ENCODE peak calls at places on chromosome 22, in eight cellular contexts. M, C, O, L, Y, N, P and E are unnamed samples.

GRCh38 chr22:50267591-50268390 is 2.4 kb downstream of the MAPK11 start:
- DNase-seq in L (peak; percentile 59), O (no peak), M (no peak), Y (no peak), C (peak; percentile 75), N (no peak), P (peak; percentile 60), E (no peak)

GRCh38 chr22:43001271-43002197 is 13.4 kb downstream of the PACSIN2 start:
- DNase-seq in C (no peak), Y (no peak), M (no peak), L (no peak), N (no peak), P (no peak), O (no peak), E (no peak)

GRCh38 chr22:40729284-40729683 is 50.0 kb downstream of the MCHR1 start:
- DNase-seq in O (no peak), C (no peak), L (no peak), Y (no peak), M (no peak), N (no peak), P (no peak), E (no peak)

GRCh38 chr22:31155425-31155824 is 4.6 kb upstream of the RNF185 start:
- DNase-seq in L (no peak), Y (no peak), N (no peak), P (no peak), O (no peak), C (no peak), M (no peak), E (no peak)

GRCh38 chr22:46043339-46043738 is 66.4 kb upstream of the WNT7B start:
- DNase-seq in L (peak; percentile 18), Y (no peak), M (no peak), O (peak; percentile 41), N (no peak), P (no peak), C (no peak), E (no peak)

GRCh38 chr22:23110190-23110921 is 31.4 kb downstream of the RSPH14 start:
- DNase-seq in M (no peak), L (no peak), C (no peak), P (no peak), Y (no peak), N (no peak), O (no peak), E (no peak)

GRCh38 chr22:43467571-43467970 is 55.8 kb downstream of the MPPED1 start:
- DNase-seq in C (no peak), N (no peak), Y (no peak), O (no peak), P (no peak), M (no peak), L (no peak), E (no peak)

GRCh38 chr22:44391026-44391425 is 78.3 kb upstream of the SHISAL1 start:
- DNase-seq in L (no peak), M (no peak), C (no peak), P (no peak), O (peak; percentile 46), N (no peak), Y (no peak), E (no peak)

GRCh38 chr22:38202437-38203089 is 769 bp downstream of the MAFF start:
- DNase-seq in O (peak; percentile 96), L (peak; percentile 89), M (peak; percentile 53), Y (peak; percentile 75), C (peak; percentile 82), N (peak; percentile 65), P (peak; percentile 90), E (no peak)

GRCh38 chr22:43428005-43428485 is 16.2 kb downstream of the MPPED1 start:
- DNase-seq in L (no peak), C (no peak), M (no peak), O (peak; percentile 65), N (no peak), Y (no peak), P (no peak), E (no peak)

GRCh38 chr22:29030016-29030617 is 31.5 kb downstream of the C22orf31 start:
- DNase-seq in Y (no peak), P (peak; percentile 16), O (no peak), C (peak; percentile 28), M (no peak), L (no peak), N (no peak), E (no peak)

GRCh38 chr22:37160037-37160436 is 10.3 kb upstream of the IL2RB start:
- DNase-seq in N (no peak), L (no peak), M (no peak), Y (no peak), C (no peak), O (peak; percentile 43), P (no peak), E (no peak)

GRCh38 chr22:50703726-50704509 is 31.3 kb downstream of the SHANK3 start:
- DNase-seq in P (no peak), M (no peak), Y (no peak), C (no peak), N (no peak), L (no peak), O (peak; percentile 61), E (no peak)

GRCh38 chr22:29737251-29738117 is 17.7 kb downstream of the CABP7 start:
- DNase-seq in M (no peak), N (no peak), P (no peak), L (no peak), C (no peak), O (no peak), Y (no peak), E (no peak)

GRCh38 chr22:49100764-49101163 is 726.9 kb downstream of the BRD1 start:
- DNase-seq in P (no peak), N (no peak), O (peak; percentile 37), C (no peak), L (no peak), M (no peak), Y (no peak), E (no peak)